ENCODE peak calls at places on chromosomes 4 and X, in four cellular contexts. E, B, L and S are unnamed samples.
A peak's percentile ranks its signal among the peaks of the same experiment; 100 is the strongest.

GRCh38 chr4:140237616-140238352 is 83.8 kb upstream of the MAML3 start:
- DNase-seq in B (no peak), L (no peak), E (no peak), S (no peak)

GRCh38 chr4:169330095-169330494 is 59.3 kb upstream of the SH3RF1 start:
- DNase-seq in B (no peak), E (no peak), L (no peak), S (no peak)

GRCh38 chrX:1041051-1041450 is 171.4 kb downstream of the CRLF2 start:
- DNase-seq in E (no peak), L (no peak), B (no peak), S (no peak)

GRCh38 chr4:76744253-76744921 is 153.6 kb downstream of the SOWAHB start:
- DNase-seq in B (no peak), E (no peak), L (no peak), S (no peak)

GRCh38 chrX:139724626-139725025 is 16.7 kb upstream of the MCF2 start:
- DNase-seq in E (no peak), B (no peak), L (no peak), S (no peak)

GRCh38 chrX:104310084-104310483 is 55.4 kb upstream of the ESX1 start:
- DNase-seq in B (no peak), L (no peak), E (no peak), S (peak; percentile 18)

GRCh38 chr4:142656178-142656577 is 189.9 kb downstream of the INPP4B start:
- DNase-seq in E (peak; percentile 13), L (no peak), B (no peak), S (no peak)

GRCh38 chrX:2474963-2475726 is 25.6 kb downstream of the DHRSX start:
- DNase-seq in E (peak; percentile 96), B (no peak), L (no peak), S (no peak)

GRCh38 chrX:6225307-6226052 is 3.2 kb downstream of the NLGN4X start:
- DNase-seq in B (no peak), E (no peak), L (no peak), S (no peak)

GRCh38 chr4:1410491-1411325 is 4.5 kb upstream of the NKX1-1 start:
- DNase-seq in E (no peak), B (peak; percentile 15), L (peak; percentile 90), S (no peak)

GRCh38 chrX:13085533-13085932 is 41.1 kb upstream of the FAM9C start:
- DNase-seq in L (no peak), E (no peak), B (no peak), S (no peak)

GRCh38 chrX:39946822-39947221 is 150.9 kb downstream of the BCOR start:
- DNase-seq in L (no peak), B (no peak), E (no peak), S (no peak)

GRCh38 chrX:72028701-72029470 is 102.8 kb downstream of the RTL5 start:
- DNase-seq in B (no peak), E (no peak), L (no peak), S (no peak)

GRCh38 chr4:24574256-24574655 is 10.1 kb downstream of the DHX15 start:
- DNase-seq in B (no peak), L (no peak), E (no peak), S (no peak)

GRCh38 chr4:167713756-167714155 is 378.6 kb upstream of the ANXA10 start:
- DNase-seq in L (no peak), E (no peak), B (no peak), S (no peak)

GRCh38 chrX:33434256-33435092 is 223.1 kb upstream of the DMD start:
- DNase-seq in E (no peak), B (peak; percentile 9), L (peak; percentile 15), S (peak; percentile 27)

GRCh38 chrX:38805294-38806053 is 4.2 kb downstream of the MID1IP1 start:
- DNase-seq in E (no peak), B (peak; percentile 56), L (peak; percentile 19), S (no peak)

GRCh38 chr4:82797048-82797590 is 1.5 kb downstream of the SCD5 start:
- DNase-seq in L (no peak), E (no peak), B (no peak), S (no peak)

GRCh38 chr4:88215351-88215750 is 56.9 kb upstream of the ABCG2 start:
- DNase-seq in B (no peak), L (no peak), E (no peak), S (no peak)

GRCh38 chr4:151888367-151888866 is 127.6 kb upstream of the GATB start:
- DNase-seq in L (no peak), B (no peak), E (no peak), S (no peak)
- TF ChIP-seq TCF7L2 in L (no peak), B (no peak), E (no peak), S (no peak)

DNA sequence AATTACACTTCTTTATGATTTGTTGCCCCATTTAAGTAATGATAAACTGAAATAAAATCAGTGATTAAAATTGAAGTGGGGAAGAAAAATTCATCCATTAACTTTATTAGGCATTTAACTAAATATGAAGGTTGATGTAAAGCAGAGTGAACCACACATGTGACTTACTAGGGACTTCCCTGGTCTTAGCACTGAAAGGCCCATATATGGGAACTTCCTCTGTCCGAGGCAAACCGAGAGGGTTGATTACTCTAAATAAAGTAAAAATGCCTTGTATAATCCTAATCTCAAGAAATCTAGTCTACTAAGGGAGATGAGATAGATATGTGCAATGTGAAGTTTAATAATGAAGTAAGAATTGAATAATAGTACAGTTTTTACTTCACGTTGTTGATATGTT is 403.9 kb upstream of the RPS6KA3 start:
- DNase-seq in E (no peak), L (no peak), B (no peak), S (no peak)
- TF ChIP-seq SIN3A in E (no peak), L (no peak), B (no peak), S (no peak)

DNA sequence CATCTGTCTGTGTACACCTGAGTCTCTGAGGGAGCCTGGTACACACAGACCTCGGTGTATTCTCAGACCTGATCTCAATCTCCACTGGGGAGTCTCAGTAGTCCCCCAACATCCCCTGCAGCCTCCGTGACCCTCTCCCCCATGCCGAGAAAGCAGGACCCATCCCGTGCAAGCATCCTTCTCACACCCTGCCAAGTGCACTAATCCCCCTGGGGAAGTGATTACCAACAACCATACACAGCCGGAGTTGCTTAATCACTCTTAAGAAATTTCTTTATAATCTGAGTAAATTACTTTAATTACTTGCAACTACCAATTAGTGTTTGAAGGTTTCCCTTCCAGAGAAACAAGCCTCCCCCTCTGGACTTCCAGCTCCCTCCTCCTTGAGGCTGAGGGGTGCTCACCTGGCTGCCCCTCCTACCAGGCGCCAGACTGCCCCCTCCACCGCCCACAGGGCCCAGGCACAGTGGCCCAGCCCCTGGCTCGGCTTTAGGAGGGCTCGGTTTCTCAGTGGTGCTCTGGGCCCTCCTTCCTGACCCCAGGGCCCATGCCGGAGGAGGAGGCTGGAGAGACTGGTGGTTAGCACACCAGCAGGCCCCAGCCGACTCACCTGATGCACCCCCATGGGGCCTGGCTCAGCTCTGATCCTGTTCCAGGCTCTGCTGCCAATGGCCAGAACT is 43.8 kb downstream of the PJA1 start:
- DNase-seq in E (no peak), L (no peak), B (no peak), S (no peak)
- H3K4me3 ChIP-seq in E (no peak overlapping the region), L (no peak overlapping the region), B (no peak overlapping the region), S (no peak overlapping the region)

GRCh38 chrX:153366878-153367538 is 33.1 kb downstream of the ZNF275 start:
- DNase-seq in L (no peak), E (no peak), B (no peak), S (no peak)
- TF ChIP-seq TCF7L2 in L (no peak), E (no peak), B (no peak), S (no peak)

GRCh38 chr4:128471576-128471975 is 184.0 kb upstream of the PGRMC2 start:
- DNase-seq in B (no peak), L (peak; percentile 63), E (no peak), S (no peak)

GRCh38 chr4:128468485-128468989 is 180.9 kb upstream of the PGRMC2 start:
- DNase-seq in B (no peak), E (no peak), L (no peak), S (no peak)

GRCh38 chr4:128465523-128465922 is 177.9 kb upstream of the PGRMC2 start:
- DNase-seq in L (no peak), B (no peak), E (no peak), S (no peak)

GRCh38 chr4:128475597-128475996 is 188.0 kb upstream of the PGRMC2 start:
- DNase-seq in L (no peak), B (no peak), E (no peak), S (no peak)

GRCh38 chr4:128470492-128471053 is 183.0 kb upstream of the PGRMC2 start:
- DNase-seq in B (no peak), E (no peak), L (no peak), S (no peak)
- TF ChIP-seq SIN3A in B (no peak), E (no peak), L (no peak), S (no peak)

DNA sequence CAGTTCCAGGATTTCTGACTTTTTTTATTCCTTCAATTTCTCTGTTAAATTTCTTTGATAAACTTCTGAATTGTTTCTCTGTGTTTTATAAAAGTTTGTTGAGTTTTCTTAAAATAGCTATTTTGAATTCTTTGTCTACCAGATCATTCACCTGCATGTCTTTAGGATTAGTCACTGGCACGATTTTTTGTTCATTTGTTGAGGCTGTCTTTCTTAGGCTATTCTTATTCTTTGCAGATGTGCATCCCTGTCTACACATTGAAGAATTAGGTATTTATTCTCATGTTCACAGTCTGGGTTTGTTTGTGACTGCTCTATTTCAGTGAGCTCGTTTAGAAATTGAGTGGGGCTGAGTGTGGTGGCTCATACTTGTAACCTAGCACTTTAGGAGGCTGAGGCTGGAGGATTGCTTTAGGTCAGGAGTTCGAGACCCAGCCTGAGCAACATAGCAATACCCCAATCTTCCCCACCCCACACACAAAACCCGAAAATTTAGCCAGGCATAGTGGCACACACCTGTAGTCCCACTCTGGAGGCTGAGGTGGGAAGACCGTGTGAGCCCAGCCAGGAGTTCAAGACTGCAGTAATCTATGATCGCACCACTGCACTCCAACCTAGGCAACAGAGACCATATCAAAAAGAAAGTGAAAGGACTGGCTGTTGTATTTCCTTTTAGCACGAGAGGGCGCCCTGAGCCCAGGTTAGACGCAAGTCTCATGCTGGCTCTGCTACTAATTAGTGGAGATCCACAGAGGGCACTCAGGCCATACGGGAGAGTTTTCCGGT is 42.0 kb downstream of the F8 start:
- DNase-seq in E (peak; percentile 45), L (peak; percentile 57), B (peak; percentile 54), S (peak; percentile 58)
- H3K4me3 ChIP-seq in E (peak overlapping the region; percentile 51), L (peak overlapping the region; percentile 20), B (peak overlapping the region; percentile 55), S (peak overlapping the region; percentile 67)

DNA sequence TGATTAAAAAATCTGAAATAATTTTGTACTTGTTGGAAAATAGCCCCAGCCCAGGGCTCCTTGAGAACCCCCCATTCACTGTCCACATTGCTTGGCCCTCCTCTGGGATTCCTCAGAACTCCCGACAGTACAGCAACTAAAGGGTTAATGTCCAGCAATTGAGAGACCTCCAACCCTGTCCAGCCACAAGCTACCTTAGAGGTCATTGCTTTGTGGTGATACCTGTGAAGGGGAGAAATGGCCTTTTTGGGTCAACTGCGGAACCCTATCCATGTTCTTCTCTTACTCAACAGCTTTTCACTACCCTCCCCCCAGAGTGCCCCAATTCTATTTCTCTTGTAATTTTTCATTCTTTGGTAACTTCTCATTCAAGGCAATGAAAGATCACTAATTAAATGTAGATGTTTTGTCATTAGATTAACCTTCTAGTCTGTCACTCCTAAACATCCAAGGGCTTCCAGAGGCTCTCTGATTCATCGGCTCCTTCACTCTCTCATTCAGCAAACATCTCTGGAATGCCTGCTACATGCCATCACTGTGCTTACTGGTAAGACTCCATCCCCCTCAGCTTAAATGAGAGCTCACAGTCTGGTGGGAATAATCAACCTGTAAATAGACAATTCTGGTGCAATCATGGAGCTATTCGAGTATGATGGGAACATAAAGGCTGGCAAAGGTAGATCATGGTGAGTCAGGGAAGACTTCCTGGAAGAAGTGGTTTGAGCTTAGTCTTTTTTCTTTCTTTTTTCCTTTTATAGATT is 241.4 kb upstream of the PGRMC2 start:
- DNase-seq in L (no peak), E (peak; percentile 68), B (peak; percentile 58), S (peak; percentile 69)
- TF ChIP-seq TCF7L2 in L (no peak), E (no peak), B (no peak), S (no peak)